ENCODE peak calls at places on chromosome 1, in four cellular contexts. N, C, R and F are unnamed samples.

GRCh38 chr1:160205974-160206369 is 788 bp downstream of the PEA15 start:
- DNase-seq in N (peak; percentile 66), C (no peak), R (peak; percentile 67), F (peak; percentile 66)

GRCh38 chr1:203327684-203328457 is 22.6 kb downstream of the BTG2 start:
- DNase-seq in N (peak; percentile 82), C (no peak), R (peak; percentile 49), F (peak; percentile 44)

GRCh38 chr1:51063121-51063520 is 38.9 kb upstream of the C1orf185 start:
- DNase-seq in N (peak; percentile 17), C (no peak), R (peak; percentile 97), F (peak; percentile 72)

GRCh38 chr1:109243860-109244552 is 5.3 kb upstream of the CELSR2 start:
- DNase-seq in N (no peak), C (peak; percentile 16), R (no peak), F (no peak)

GRCh38 chr1:41740058-41740457 is 178.7 kb downstream of the HIVEP3 start:
- DNase-seq in N (no peak), C (no peak), R (no peak), F (no peak)

GRCh38 chr1:109243221-109243620 is 6.1 kb upstream of the CELSR2 start:
- DNase-seq in N (no peak), C (no peak), R (no peak), F (no peak)

GRCh38 chr1:89261926-89262540 is 10.6 kb downstream of the GBP5 start:
- DNase-seq in N (no peak), C (peak; percentile 59), R (peak; percentile 13), F (no peak)

GRCh38 chr1:3170566-3171453 is 101.8 kb downstream of the PRDM16 start:
- DNase-seq in N (no peak), C (no peak), R (peak; percentile 23), F (no peak)

GRCh38 chr1:202683029-202683428 is 27.2 kb downstream of the SYT2 start:
- DNase-seq in N (no peak), C (no peak), R (no peak), F (no peak)

GRCh38 chr1:117686907-117687306 is 81.1 kb downstream of the TENT5C start:
- DNase-seq in N (no peak), C (no peak), R (peak; percentile 69), F (peak; percentile 64)

GRCh38 chr1:45326627-45327591 is at the start of gene HPDL:
- DNase-seq in N (peak; percentile 58), C (peak; percentile 97), R (peak; percentile 32), F (peak; percentile 48)

GRCh38 chr1:67830226-67830625 is 3.0 kb downstream of the GNG12 start:
- DNase-seq in N (no peak), C (no peak), R (peak; percentile 25), F (peak; percentile 51)
- H3K4me3 ChIP-seq in N (peak overlapping the region; percentile 86), C (no peak overlapping the region), R (peak overlapping the region; percentile 88), F (no peak overlapping the region)

GRCh38 chr1:21935891-21936365 is 1.2 kb downstream of the HSPG2 start:
- DNase-seq in N (no peak), C (peak; percentile 75), R (no peak), F (no peak)

GRCh38 chr1:21937034-21937371 is at the start of gene HSPG2:
- DNase-seq in N (no peak), C (no peak), R (no peak), F (no peak)

GRCh38 chr1:21938791-21939538 is 1.9 kb upstream of the HSPG2 start:
- DNase-seq in N (no peak), C (no peak), R (no peak), F (no peak)

GRCh38 chr1:21936366-21937031 is 611 bp downstream of the HSPG2 start:
- DNase-seq in N (no peak), C (peak; percentile 68), R (no peak), F (no peak)

GRCh38 chr1:21937372-21938121 is 437 bp upstream of the HSPG2 start:
- DNase-seq in N (no peak), C (peak; percentile 92), R (peak; percentile 78), F (peak; percentile 68)
- TF ChIP-seq CTCF in N (no peak), C (no peak), R (no peak), F (no peak)

GRCh38 chr1:39268906-39269305 is 64.4 kb downstream of the MACF1 start:
- DNase-seq in N (no peak), C (peak; percentile 85), R (no peak), F (no peak)

GRCh38 chr1:39269349-39269748 is 64.9 kb downstream of the MACF1 start:
- DNase-seq in N (no peak), C (no peak), R (no peak), F (no peak)

GRCh38 chr1:39272027-39272790 is 67.7 kb downstream of the MACF1 start:
- DNase-seq in N (no peak), C (peak; percentile 58), R (no peak), F (peak; percentile 33)

GRCh38 chr1:39269791-39270342 is 65.4 kb downstream of the MACF1 start:
- DNase-seq in N (no peak), C (no peak), R (peak; percentile 79), F (peak; percentile 87)

GRCh38 chr1:39270368-39270767 is 65.9 kb downstream of the MACF1 start:
- DNase-seq in N (no peak), C (no peak), R (no peak), F (no peak)
- H3K4me3 ChIP-seq in N (no peak overlapping the region), C (no peak overlapping the region), R (peak overlapping the region; percentile 55), F (no peak overlapping the region)

GRCh38 chr1:162279099-162279498 is 97.6 kb downstream of the SPATA46 start:
- DNase-seq in N (no peak), C (no peak), R (no peak), F (no peak)

GRCh38 chr1:162275622-162276175 is 101.0 kb downstream of the SPATA46 start:
- DNase-seq in N (no peak), C (no peak), R (no peak), F (no peak)

GRCh38 chr1:162271972-162272371 is 104.7 kb downstream of the SPATA46 start:
- DNase-seq in N (no peak), C (no peak), R (no peak), F (no peak)

DNA sequence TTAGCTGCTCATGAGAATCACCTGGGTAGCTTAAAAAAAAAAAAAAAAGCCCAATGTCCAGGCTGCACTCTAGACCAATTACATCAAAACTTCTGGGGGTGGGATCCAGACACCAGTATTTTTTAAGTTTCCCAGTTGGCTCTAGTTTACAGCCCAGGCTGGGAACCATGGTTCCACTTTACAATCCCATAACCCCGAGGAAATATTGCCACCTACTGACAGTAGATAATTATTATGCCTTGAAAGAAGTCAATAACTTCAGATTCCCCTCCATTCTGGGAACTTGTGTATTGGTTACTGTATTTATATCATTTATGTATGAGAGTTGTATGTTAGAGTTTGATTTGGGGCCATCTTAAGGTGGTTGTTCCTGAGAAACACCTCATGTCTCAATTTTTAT is 100.2 kb downstream of the SPATA46 start:
- DNase-seq in N (peak; percentile 25), C (no peak), R (peak; percentile 34), F (peak; percentile 54)
- TF ChIP-seq CTCF in N (peak; percentile 66), C (peak; percentile 28), R (peak; percentile 51), F (peak; percentile 44)

GRCh38 chr1:116463730-116464129 is 90.7 kb downstream of the ATP1A1 start:
- DNase-seq in N (no peak), C (no peak), R (no peak), F (no peak)

GRCh38 chr1:116466810-116467557 is 93.9 kb downstream of the ATP1A1 start:
- DNase-seq in N (no peak), C (no peak), R (no peak), F (no peak)

GRCh38 chr1:116462722-116463121 is 89.7 kb downstream of the ATP1A1 start:
- DNase-seq in N (no peak), C (no peak), R (no peak), F (no peak)

GRCh38 chr1:116465477-116465844 is 92.4 kb downstream of the ATP1A1 start:
- DNase-seq in N (no peak), C (no peak), R (no peak), F (no peak)

GRCh38 chr1:116465845-116466685 is 93.0 kb downstream of the ATP1A1 start:
- DNase-seq in N (no peak), C (no peak), R (no peak), F (no peak)
- H3K4me3 ChIP-seq in N (no peak overlapping the region), C (no peak overlapping the region), R (no peak overlapping the region), F (no peak overlapping the region)